ENCODE peak calls at places on chromosome 6, in ten cellular contexts. G, T, R, H, N, M, U, Z, J and K are unnamed samples.

GRCh38 chr6:32945953-32946352 is 5.1 kb upstream of the HLA-DMB start:
- DNase-seq in U (no peak), Z (no peak), J (no peak), N (no peak), H (no peak), R (no peak), T (no peak), M (no peak), G (no peak), K (no peak)

GRCh38 chr6:118902731-118903130 is 8.8 kb downstream of the ASF1A start:
- DNase-seq in M (no peak), Z (peak; percentile 42), N (no peak), G (no peak), U (peak; percentile 38), R (no peak), H (no peak), J (no peak), T (no peak), K (no peak)

GRCh38 chr6:158506577-158506976 is 53.3 kb upstream of the TMEM181 start:
- DNase-seq in H (no peak), R (no peak), N (peak; percentile 57), M (no peak), J (peak; percentile 94), U (no peak), T (no peak), G (no peak), Z (no peak), K (peak; percentile 44)

GRCh38 chr6:30847971-30848441 is 36.3 kb upstream of the DDR1 start:
- DNase-seq in H (no peak), M (no peak), T (no peak), R (no peak), Z (no peak), U (no peak), J (peak; percentile 79), N (no peak), G (no peak), K (peak; percentile 64)

GRCh38 chr6:35449287-35449881 is 2.8 kb upstream of the FANCE start:
- DNase-seq in J (peak; percentile 63), N (peak; percentile 82), R (peak; percentile 28), H (peak; percentile 73), G (peak; percentile 63), U (peak; percentile 78), Z (peak; percentile 63), T (peak; percentile 45), M (peak; percentile 73), K (peak; percentile 85)

GRCh38 chr6:112223070-112223861 is 31.1 kb downstream of the LAMA4 start:
- DNase-seq in Z (no peak), G (no peak), U (peak; percentile 96), H (no peak), J (no peak), T (peak; percentile 89), M (no peak), N (no peak), R (no peak), K (peak; percentile 50)

GRCh38 chr6:3870528-3870925 is 21.4 kb downstream of the FAM50B start:
- DNase-seq in J (peak; percentile 18), T (no peak), R (no peak), U (no peak), H (no peak), N (no peak), G (no peak), M (no peak), Z (no peak), K (no peak)

GRCh38 chr6:38316099-38316868 is 323.4 kb downstream of the BTBD9 start:
- DNase-seq in J (no peak), H (no peak), T (no peak), U (no peak), N (no peak), R (no peak), Z (no peak), G (no peak), M (no peak), K (no peak)

GRCh38 chr6:77466055-77467028 is 3.1 kb upstream of the HTR1B start:
- DNase-seq in J (peak; percentile 87), H (peak; percentile 1), R (peak; percentile 36), G (no peak), U (peak; percentile 61), T (no peak), Z (peak; percentile 57), M (peak; percentile 89), N (peak; percentile 78), K (peak; percentile 87)

GRCh38 chr6:117487831-117488230 is 5.4 kb downstream of the DCBLD1 start:
- DNase-seq in Z (no peak), H (no peak), M (no peak), T (no peak), J (no peak), N (no peak), R (no peak), U (no peak), G (no peak), K (no peak)

GRCh38 chr6:151317206-151317994 is 74.0 kb downstream of the ZBTB2 start:
- DNase-seq in U (peak; percentile 75), H (no peak), Z (peak; percentile 86), M (no peak), R (no peak), N (peak; percentile 50), T (peak; percentile 24), J (no peak), G (no peak), K (peak; percentile 84)